ENCODE peak calls at places on chromosome 12, in nine cellular contexts. T is astrocyte of the spinal cord; L is stimulated activated CD8-positive, alpha-beta memory T cell treated with anti-CD3 and anti-CD28 coated beads, Interleukin-7, amount 100 ng/mL, for 4 hours; A is kidney tubule cell; I is brain microvascular endothelial cell; Z is ascending aorta; W is activated CD8-positive, alpha-beta T cell treated with anti-CD3 and anti-CD28 coated beads for 36 hours; Q is AG08395; R is GM04504. V is an unnamed sample.

GRCh38 chr12:57146092-57146491 is 1.3 kb downstream of the LRP1-AS start:
- DNase-seq in T (no peak), L (no peak), A (no peak), I (no peak), Z (no peak), W (no peak), Q (no peak), R (no peak), V (no peak)

GRCh38 chr12:460301-461230 is 827 bp downstream of the B4GALNT3 start:
- DNase-seq in T (no peak), L (no peak), A (peak; percentile 13), I (no peak), Z (no peak), W (peak; percentile 57), Q (peak; percentile 21), R (no peak), V (peak; percentile 26)

GRCh38 chr12:131425468-131425867 is 285.4 kb upstream of the SFSWAP start:
- DNase-seq in T (no peak), L (no peak), A (no peak), I (no peak), Z (no peak), W (no peak), Q (no peak), R (no peak), V (no peak)

GRCh38 chr12:29448157-29448556 is 49.3 kb downstream of the OVCH1 start:
- DNase-seq in T (no peak), L (no peak), A (no peak), I (no peak), Z (no peak), W (no peak), Q (no peak), R (no peak), V (no peak)

GRCh38 chr12:86929962-86930361 is 673.8 kb upstream of the MGAT4C start:
- DNase-seq in T (peak; percentile 39), L (no peak), A (no peak), I (no peak), Z (no peak), W (no peak), Q (no peak), R (no peak), V (no peak)

GRCh38 chr12:124625867-124626675 is 58.7 kb upstream of the NCOR2 start:
- DNase-seq in T (peak; percentile 80), L (no peak), A (peak; percentile 73), I (peak; percentile 69), Z (peak; percentile 79), W (no peak), Q (peak; percentile 94), R (peak; percentile 54), V (no peak)

GRCh38 chr12:98783420-98783819 is 138.3 kb downstream of the APAF1 start:
- DNase-seq in T (no peak), L (no peak), A (no peak), I (no peak), Z (no peak), W (no peak), Q (no peak), R (no peak), V (no peak)

GRCh38 chr12:88400302-88400701 is 180.0 kb downstream of the KITLG start:
- DNase-seq in T (no peak), L (no peak), A (no peak), I (no peak), Z (no peak), W (no peak), Q (no peak), R (no peak), V (no peak)

GRCh38 chr12:21892341-21892740 is 48.9 kb downstream of the ABCC9 start:
- DNase-seq in T (no peak), L (no peak), A (no peak), I (no peak), Z (no peak), W (no peak), Q (no peak), R (no peak), V (no peak)

GRCh38 chr12:132217800-132218518 is 73.7 kb downstream of the NOC4L start:
- DNase-seq in T (no peak), L (no peak), A (no peak), I (no peak), Z (no peak), W (no peak), Q (no peak), R (no peak), V (no peak)

GRCh38 chr12:29153231-29153630 is 4.2 kb downstream of the FAR2 start:
- DNase-seq in T (no peak), L (no peak), A (no peak), I (no peak), Z (no peak), W (no peak), Q (no peak), R (no peak), V (no peak)

GRCh38 chr12:57416039-57416996 is 14.5 kb downstream of the R3HDM2 start:
- DNase-seq in T (no peak), L (no peak), A (peak; percentile 30), I (no peak), Z (no peak), W (no peak), Q (peak; percentile 5), R (no peak), V (no peak)

GRCh38 chr12:119061208-119061796 is 80.0 kb downstream of the SRRM4 start:
- DNase-seq in T (peak; percentile 20), L (no peak), A (peak; percentile 67), I (peak; percentile 34), Z (no peak), W (peak; percentile 64), Q (peak; percentile 11), R (no peak), V (peak; percentile 73)

GRCh38 chr12:109844983-109845841 is 12.0 kb upstream of the TRPV4 start:
- DNase-seq in T (peak; percentile 71), L (peak; percentile 64), A (peak; percentile 80), I (peak; percentile 60), Z (peak; percentile 27), W (peak; percentile 93), Q (peak; percentile 97), R (no peak), V (peak; percentile 94)

GRCh38 chr12:18345021-18345735 is 83.9 kb downstream of the PIK3C2G start:
- DNase-seq in T (peak; percentile 3), L (no peak), A (no peak), I (no peak), Z (no peak), W (no peak), Q (no peak), R (no peak), V (no peak)

GRCh38 chr12:94141892-94142291 is 6.5 kb upstream of the PLXNC1 start:
- DNase-seq in T (no peak), L (no peak), A (no peak), I (no peak), Z (no peak), W (no peak), Q (no peak), R (no peak), V (no peak)

GRCh38 chr12:93571360-93571853 is 1.1 kb upstream of the SOCS2 start:
- DNase-seq in T (peak; percentile 45), L (peak; percentile 58), A (peak; percentile 82), I (peak; percentile 42), Z (no peak), W (peak; percentile 84), Q (peak; percentile 41), R (no peak), V (peak; percentile 67)

GRCh38 chr12:111424793-111425251 is 19.1 kb downstream of the SH2B3 start:
- DNase-seq in T (no peak), L (no peak), A (no peak), I (no peak), Z (no peak), W (peak; percentile 40), Q (no peak), R (no peak), V (no peak)

GRCh38 chr12:93976024-93976423 is 172.4 kb upstream of the PLXNC1 start:
- DNase-seq in T (no peak), L (no peak), A (no peak), I (no peak), Z (no peak), W (no peak), Q (no peak), R (no peak), V (no peak)

GRCh38 chr12:128069359-128069997 is 197.5 kb upstream of the TMEM132C start:
- DNase-seq in T (peak; percentile 68), L (no peak), A (peak; percentile 40), I (peak; percentile 59), Z (no peak), W (peak; percentile 50), Q (peak; percentile 60), R (peak; percentile 31), V (peak; percentile 16)

GRCh38 chr12:46088040-46088439 is 97.7 kb upstream of the SCAF11 start:
- DNase-seq in T (no peak), L (no peak), A (peak; percentile 56), I (no peak), Z (no peak), W (no peak), Q (no peak), R (no peak), V (no peak)

GRCh38 chr12:31578632-31579031 is 12.3 kb downstream of the DENND5B start:
- DNase-seq in T (peak; percentile 22), L (no peak), A (peak; percentile 84), I (no peak), Z (no peak), W (no peak), Q (peak; percentile 43), R (peak; percentile 75), V (no peak)

V was measured in BE2C.